ENCODE peak calls at places on chromosome 7, in seven cellular contexts. I, D, N, F, C, B and Q are unnamed samples.

GRCh38 chr7:111690364-111691111 is 128.2 kb upstream of the IMMP2L start:
- DNase-seq in I (no peak), D (no peak), N (no peak), F (no peak), C (no peak), B (no peak), Q (no peak)

GRCh38 chr7:40595129-40595528 is 460.3 kb downstream of the SUGCT start:
- DNase-seq in I (no peak), D (no peak), N (no peak), F (no peak), C (no peak), B (no peak), Q (no peak)

GRCh38 chr7:44196450-44196872 is 4.3 kb upstream of the YKT6 start:
- DNase-seq in I (no peak), D (peak; percentile 76), N (peak; percentile 13), F (no peak), C (peak; percentile 30), B (peak; percentile 11), Q (peak; percentile 42)

GRCh38 chr7:76340617-76341131 is 18.1 kb downstream of the YWHAG start:
- DNase-seq in I (no peak), D (no peak), N (no peak), F (peak; percentile 62), C (no peak), B (no peak), Q (no peak)

GRCh38 chr7:155410436-155410835 is 47.5 kb upstream of the EN2 start:
- DNase-seq in I (no peak), D (no peak), N (no peak), F (no peak), C (no peak), B (no peak), Q (no peak)

GRCh38 chr7:47601119-47601880 is 19.4 kb upstream of the TNS3 start:
- DNase-seq in I (no peak), D (no peak), N (no peak), F (no peak), C (no peak), B (no peak), Q (no peak)

GRCh38 chr7:84247591-84247990 is 53.0 kb upstream of the SEMA3A start:
- DNase-seq in I (no peak), D (no peak), N (no peak), F (no peak), C (no peak), B (no peak), Q (no peak)

GRCh38 chr7:116576350-116577319 is 51.8 kb downstream of the CAV1 start:
- DNase-seq in I (no peak), D (no peak), N (no peak), F (peak; percentile 87), C (no peak), B (no peak), Q (no peak)

GRCh38 chr7:6168469-6168868 is 104.0 kb downstream of the CYTH3 start:
- DNase-seq in I (no peak), D (no peak), N (no peak), F (no peak), C (no peak), B (no peak), Q (no peak)

GRCh38 chr7:949021-949934 is 5.2 kb downstream of the ADAP1 start:
- DNase-seq in I (no peak), D (no peak), N (no peak), F (no peak), C (no peak), B (no peak), Q (no peak)

GRCh38 chr7:156111-157007 is 36.0 kb upstream of the FAM20C start:
- DNase-seq in I (no peak), D (no peak), N (no peak), F (no peak), C (no peak), B (no peak), Q (no peak)

GRCh38 chr7:47143344-47143743 is 438.6 kb downstream of the TNS3 start:
- DNase-seq in I (no peak), D (no peak), N (no peak), F (peak; percentile 18), C (no peak), B (no peak), Q (no peak)

GRCh38 chr7:44867073-44867990 is 18.0 kb downstream of the PURB start:
- DNase-seq in I (no peak), D (no peak), N (no peak), F (no peak), C (no peak), B (no peak), Q (no peak)

GRCh38 chr7:24831240-24831639 is 74.0 kb upstream of the GSDME start:
- DNase-seq in I (no peak), D (no peak), N (no peak), F (no peak), C (no peak), B (no peak), Q (no peak)

GRCh38 chr7:99623091-99623693 is 6.4 kb downstream of the ZSCAN25 start:
- DNase-seq in I (no peak), D (no peak), N (no peak), F (no peak), C (no peak), B (peak; percentile 20), Q (no peak)

GRCh38 chr7:36185732-36186131 is 32.7 kb downstream of the EEPD1 start:
- DNase-seq in I (no peak), D (no peak), N (no peak), F (no peak), C (no peak), B (no peak), Q (no peak)

GRCh38 chr7:2033586-2034135 is 199.1 kb downstream of the MAD1L1 start:
- DNase-seq in I (no peak), D (no peak), N (no peak), F (no peak), C (no peak), B (no peak), Q (no peak)

GRCh38 chr7:22730921-22731654 is 4.1 kb downstream of the IL6 start:
- DNase-seq in I (no peak), D (no peak), N (no peak), F (no peak), C (no peak), B (no peak), Q (no peak)

GRCh38 chr7:137331378-137331777 is 12.2 kb downstream of the PTN start:
- DNase-seq in I (no peak), D (no peak), N (no peak), F (no peak), C (no peak), B (no peak), Q (no peak)

GRCh38 chr7:103613655-103614642 is 167.9 kb upstream of the SLC26A5 start:
- DNase-seq in I (no peak), D (peak; percentile 47), N (no peak), F (no peak), C (no peak), B (no peak), Q (no peak)

GRCh38 chr7:1555046-1555812 is 776 bp downstream of the TMEM184A start:
- DNase-seq in I (no peak), D (peak; percentile 94), N (no peak), F (no peak), C (no peak), B (no peak), Q (no peak)

GRCh38 chr7:92835851-92836488 is 403 bp downstream of the CDK6 start:
- DNase-seq in I (no peak), D (no peak), N (peak; percentile 28), F (no peak), C (peak; percentile 20), B (no peak), Q (no peak)

GRCh38 chr7:134548877-134549276 is at the start of gene AKR1B15:
- DNase-seq in I (no peak), D (no peak), N (no peak), F (no peak), C (no peak), B (peak; percentile 12), Q (no peak)

GRCh38 chr7:30918676-30919075 is 7.0 kb downstream of the AQP1 start:
- DNase-seq in I (no peak), D (no peak), N (no peak), F (no peak), C (no peak), B (no peak), Q (no peak)

GRCh38 chr7:111568870-111569462 is 6.7 kb upstream of the IMMP2L start:
- DNase-seq in I (no peak), D (no peak), N (no peak), F (no peak), C (no peak), B (no peak), Q (no peak)

GRCh38 chr7:124790645-124791044 is 25.1 kb upstream of the GPR37 start:
- DNase-seq in I (no peak), D (no peak), N (no peak), F (no peak), C (no peak), B (no peak), Q (no peak)

GRCh38 chr7:158814637-158815036 is 14.7 kb downstream of the ESYT2 start:
- DNase-seq in I (no peak), D (no peak), N (no peak), F (no peak), C (no peak), B (no peak), Q (no peak)

GRCh38 chr7:27804139-27804538 is 64.2 kb downstream of the TAX1BP1 start:
- DNase-seq in I (no peak), D (no peak), N (no peak), F (no peak), C (no peak), B (no peak), Q (no peak)